ENCODE peak calls at places on chromosomes 4 and X, in seven cellular contexts. One of them, this sample, is unnamed.

GRCh38 chr4:10578027-10578426 is 106.5 kb downstream of the CLNK start:
- DNase-seq in fibroblast of lung: no peak
- DNase-seq in Karpas-422: no peak
- DNase-seq in cardiac muscle cell: no peak
- DNase-seq in pancreas: no peak
- DNase-seq in coronary artery: no peak
- DNase-seq in uterus: no peak
- DNase-seq in this sample: peak

GRCh38 chr4:67288964-67289363 is 256.3 kb downstream of the CENPC start:
- DNase-seq in fibroblast of lung: no peak
- DNase-seq in Karpas-422: peak
- DNase-seq in cardiac muscle cell: peak
- DNase-seq in pancreas: no peak
- DNase-seq in coronary artery: no peak
- DNase-seq in uterus: no peak
- DNase-seq in this sample: peak

GRCh38 chrX:1086444-1087409 is 125.7 kb downstream of the CRLF2 start:
- DNase-seq in fibroblast of lung: no peak
- DNase-seq in Karpas-422: no peak
- DNase-seq in cardiac muscle cell: no peak
- DNase-seq in pancreas: no peak
- DNase-seq in coronary artery: no peak
- DNase-seq in uterus: no peak
- DNase-seq in this sample: no peak

GRCh38 chr4:163693211-163693610 is 198.7 kb downstream of the TMA16 start:
- DNase-seq in fibroblast of lung: peak
- DNase-seq in Karpas-422: no peak
- DNase-seq in cardiac muscle cell: no peak
- DNase-seq in pancreas: no peak
- DNase-seq in coronary artery: no peak
- DNase-seq in uterus: no peak
- DNase-seq in this sample: no peak

GRCh38 chrX:149962859-149963757 is 24.8 kb upstream of the EOLA2 start:
- DNase-seq in fibroblast of lung: peak
- DNase-seq in Karpas-422: peak
- DNase-seq in cardiac muscle cell: peak
- DNase-seq in pancreas: peak
- DNase-seq in coronary artery: no peak
- DNase-seq in uterus: peak
- DNase-seq in this sample: peak

GRCh38 chrX:65601530-65602281 is 65.7 kb upstream of the MSN start:
- DNase-seq in fibroblast of lung: peak
- DNase-seq in Karpas-422: no peak
- DNase-seq in cardiac muscle cell: peak
- DNase-seq in pancreas: peak
- DNase-seq in coronary artery: peak
- DNase-seq in uterus: peak
- DNase-seq in this sample: peak

GRCh38 chr4:17072483-17072882 is 174.0 kb upstream of the LDB2 start:
- DNase-seq in fibroblast of lung: no peak
- DNase-seq in Karpas-422: no peak
- DNase-seq in cardiac muscle cell: peak
- DNase-seq in pancreas: no peak
- DNase-seq in coronary artery: no peak
- DNase-seq in uterus: no peak
- DNase-seq in this sample: no peak

GRCh38 chrX:11757729-11758399 is at the start of gene MSL3:
- DNase-seq in fibroblast of lung: peak
- DNase-seq in Karpas-422: peak
- DNase-seq in cardiac muscle cell: peak
- DNase-seq in pancreas: peak
- DNase-seq in coronary artery: peak
- DNase-seq in uterus: no peak
- DNase-seq in this sample: peak

GRCh38 chr4:73869130-73870055 is at the start of gene CXCL1:
- DNase-seq in fibroblast of lung: no peak
- DNase-seq in Karpas-422: no peak
- DNase-seq in cardiac muscle cell: peak
- DNase-seq in pancreas: peak
- DNase-seq in coronary artery: peak
- DNase-seq in uterus: no peak
- DNase-seq in this sample: no peak

GRCh38 chrX:48957477-48957826 is at the start of gene OTUD5:
- DNase-seq in fibroblast of lung: no peak
- DNase-seq in Karpas-422: peak
- DNase-seq in cardiac muscle cell: no peak
- DNase-seq in pancreas: no peak
- DNase-seq in coronary artery: no peak
- DNase-seq in uterus: no peak
- DNase-seq in this sample: peak

GRCh38 chrX:155744534-155744933 is 131.8 kb upstream of the TMLHE start:
- DNase-seq in fibroblast of lung: no peak
- DNase-seq in Karpas-422: no peak
- DNase-seq in cardiac muscle cell: no peak
- DNase-seq in pancreas: no peak
- DNase-seq in coronary artery: no peak
- DNase-seq in uterus: no peak
- DNase-seq in this sample: no peak

GRCh38 chr4:77306496-77306895 is 149.5 kb downstream of the CCNG2 start:
- DNase-seq in fibroblast of lung: no peak
- DNase-seq in Karpas-422: no peak
- DNase-seq in cardiac muscle cell: no peak
- DNase-seq in pancreas: peak
- DNase-seq in coronary artery: no peak
- DNase-seq in uterus: no peak
- DNase-seq in this sample: no peak

GRCh38 chr4:76993787-76994641 is 44.5 kb downstream of the SEPTIN11 start:
- DNase-seq in fibroblast of lung: no peak
- DNase-seq in Karpas-422: no peak
- DNase-seq in cardiac muscle cell: no peak
- DNase-seq in pancreas: no peak
- DNase-seq in coronary artery: no peak
- DNase-seq in uterus: no peak
- DNase-seq in this sample: peak

GRCh38 chr4:100632163-100632562 is 114.3 kb upstream of the EMCN start:
- DNase-seq in fibroblast of lung: no peak
- DNase-seq in Karpas-422: no peak
- DNase-seq in cardiac muscle cell: no peak
- DNase-seq in pancreas: peak
- DNase-seq in coronary artery: no peak
- DNase-seq in uterus: no peak
- DNase-seq in this sample: no peak
- H3K27ac ChIP-seq in fibroblast of lung: no peak
- H3K27ac ChIP-seq in Karpas-422: no peak
- H3K27ac ChIP-seq in cardiac muscle cell: no peak
- H3K27ac ChIP-seq in pancreas: no peak
- H3K27ac ChIP-seq in coronary artery: no peak
- H3K27ac ChIP-seq in uterus: no peak
- H3K27ac ChIP-seq in this sample: no peak

GRCh38 chr4:56655209-56655626 is 25.9 kb downstream of the HOPX start:
- DNase-seq in fibroblast of lung: peak
- DNase-seq in Karpas-422: no peak
- DNase-seq in cardiac muscle cell: peak
- DNase-seq in pancreas: no peak
- DNase-seq in coronary artery: no peak
- DNase-seq in uterus: peak
- DNase-seq in this sample: no peak
- H3K27ac ChIP-seq in fibroblast of lung: no peak
- H3K27ac ChIP-seq in Karpas-422: no peak
- H3K27ac ChIP-seq in cardiac muscle cell: no peak
- H3K27ac ChIP-seq in pancreas: no peak
- H3K27ac ChIP-seq in coronary artery: no peak
- H3K27ac ChIP-seq in uterus: peak
- H3K27ac ChIP-seq in this sample: no peak

DNA sequence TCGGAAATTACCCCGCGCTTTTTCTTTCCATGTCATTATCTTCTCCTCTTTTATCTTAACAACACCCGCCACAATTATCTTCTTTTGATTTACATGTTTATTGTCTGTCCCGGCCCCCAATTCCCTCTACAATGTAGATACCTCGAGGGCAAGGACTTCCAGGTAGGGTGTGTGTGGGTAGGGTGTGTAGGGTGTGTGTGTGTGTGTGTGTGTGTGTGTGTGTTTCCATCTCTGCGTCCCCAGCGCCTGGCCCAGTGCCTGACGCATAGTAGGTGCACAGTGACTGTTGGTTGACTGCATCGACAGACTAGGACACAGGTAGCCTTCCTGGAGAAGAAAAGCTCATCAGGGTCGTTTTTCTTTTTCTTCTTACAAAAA is 103.1 kb downstream of the UCHL1 start:
- DNase-seq in fibroblast of lung: no peak
- DNase-seq in Karpas-422: no peak
- DNase-seq in cardiac muscle cell: no peak
- DNase-seq in pancreas: no peak
- DNase-seq in coronary artery: no peak
- DNase-seq in uterus: no peak
- DNase-seq in this sample: no peak
- H3K27ac ChIP-seq in fibroblast of lung: no peak
- H3K27ac ChIP-seq in Karpas-422: no peak
- H3K27ac ChIP-seq in cardiac muscle cell: no peak
- H3K27ac ChIP-seq in pancreas: no peak
- H3K27ac ChIP-seq in coronary artery: peak
- H3K27ac ChIP-seq in uterus: no peak
- H3K27ac ChIP-seq in this sample: peak

GRCh38 chr4:101141855-101142254 is 205.5 kb downstream of the PPP3CA start:
- DNase-seq in fibroblast of lung: no peak
- DNase-seq in Karpas-422: no peak
- DNase-seq in cardiac muscle cell: no peak
- DNase-seq in pancreas: no peak
- DNase-seq in coronary artery: no peak
- DNase-seq in uterus: no peak
- DNase-seq in this sample: no peak

GRCh38 chr4:101142259-101142658 is 205.1 kb downstream of the PPP3CA start:
- DNase-seq in fibroblast of lung: no peak
- DNase-seq in Karpas-422: no peak
- DNase-seq in cardiac muscle cell: no peak
- DNase-seq in pancreas: no peak
- DNase-seq in coronary artery: no peak
- DNase-seq in uterus: no peak
- DNase-seq in this sample: no peak

GRCh38 chr4:101152521-101152920 is 194.8 kb downstream of the PPP3CA start:
- DNase-seq in fibroblast of lung: no peak
- DNase-seq in Karpas-422: no peak
- DNase-seq in cardiac muscle cell: no peak
- DNase-seq in pancreas: no peak
- DNase-seq in coronary artery: no peak
- DNase-seq in uterus: no peak
- DNase-seq in this sample: no peak

GRCh38 chr4:101145081-101145480 is 202.2 kb downstream of the PPP3CA start:
- DNase-seq in fibroblast of lung: peak
- DNase-seq in Karpas-422: peak
- DNase-seq in cardiac muscle cell: no peak
- DNase-seq in pancreas: no peak
- DNase-seq in coronary artery: no peak
- DNase-seq in uterus: no peak
- DNase-seq in this sample: no peak

DNA sequence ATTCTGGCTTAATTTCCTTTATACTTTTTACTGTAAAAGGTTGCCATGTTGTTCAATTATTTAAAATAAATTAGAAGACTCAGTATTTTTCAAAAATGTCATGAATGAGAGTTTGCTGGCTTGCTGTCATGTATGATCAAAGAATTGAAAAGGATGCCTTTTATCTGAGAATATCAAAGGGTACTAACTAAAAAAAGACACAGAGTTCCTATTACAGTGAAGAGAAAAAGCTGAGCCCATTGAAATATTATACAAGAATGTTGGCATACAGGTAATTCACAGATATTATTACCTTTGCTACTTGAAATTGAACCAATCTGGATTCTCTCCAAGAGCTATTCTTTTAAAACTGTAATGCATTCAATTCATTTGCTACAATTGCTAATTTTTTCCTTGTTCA is 200.0 kb downstream of the PPP3CA start:
- DNase-seq in fibroblast of lung: no peak
- DNase-seq in Karpas-422: no peak
- DNase-seq in cardiac muscle cell: no peak
- DNase-seq in pancreas: no peak
- DNase-seq in coronary artery: no peak
- DNase-seq in uterus: no peak
- DNase-seq in this sample: no peak
- H3K27ac ChIP-seq in fibroblast of lung: no peak
- H3K27ac ChIP-seq in Karpas-422: no peak
- H3K27ac ChIP-seq in cardiac muscle cell: no peak
- H3K27ac ChIP-seq in pancreas: no peak
- H3K27ac ChIP-seq in coronary artery: no peak
- H3K27ac ChIP-seq in uterus: no peak
- H3K27ac ChIP-seq in this sample: no peak